ENCODE peak calls at places on chromosomes 6 and 20, in ten cellular contexts. R, S, Q, X, L, H, A, V, M and J are unnamed samples. For H3K4me1, the result is how much of the 10 kb centered on the place peaks cover.

GRCh38 chr6:36938536-36938935 is 16.0 kb upstream of the PI16 start:
- DNase-seq in S (no peak), V (no peak), H (no peak), A (no peak), R (no peak), L (peak), X (no peak), Q (no peak), M (no peak), J (no peak)

GRCh38 chr6:2503816-2504494 is 246.8 kb downstream of the MYLK4 start:
- DNase-seq in X (peak), V (no peak), H (no peak), Q (no peak), R (no peak), M (no peak), A (no peak), S (no peak), L (peak), J (no peak)

GRCh38 chr6:20202699-20203302 is 9.5 kb downstream of the MBOAT1 start:
- DNase-seq in L (no peak), V (no peak), A (no peak), M (no peak), Q (no peak), S (no peak), R (no peak), H (no peak), X (no peak), J (no peak)

GRCh38 chr20:363319-364078 is 16.6 kb downstream of the NRSN2 start:
- DNase-seq in H (no peak), S (no peak), R (no peak), L (no peak), M (no peak), A (no peak), X (peak), Q (no peak), V (no peak), J (no peak)

GRCh38 chr6:31865205-31866118 is 2.8 kb upstream of the NEU1 start:
- DNase-seq in X (peak), S (no peak), V (no peak), M (no peak), R (no peak), H (no peak), L (peak), A (no peak), Q (no peak), J (no peak)

GRCh38 chr6:3427740-3428085 is 29.1 kb downstream of the SLC22A23 start:
- DNase-seq in S (no peak), R (peak), L (no peak), X (no peak), V (no peak), Q (no peak), A (no peak), H (peak), M (no peak), J (no peak)

GRCh38 chr6:168156742-168157265 is 77.8 kb upstream of the FRMD1 start:
- DNase-seq in A (no peak), S (peak), L (no peak), V (no peak), M (peak), Q (no peak), H (no peak), R (no peak), X (no peak), J (no peak)

GRCh38 chr20:32581839-32582658 is 3.1 kb downstream of the NOL4L start:
- DNase-seq in H (no peak), A (no peak), V (peak), Q (no peak), X (no peak), M (no peak), L (no peak), S (no peak), R (no peak), J (no peak)

GRCh38 chr6:43628392-43629103 is 516 bp downstream of the GTPBP2 start:
- DNase-seq in S (peak), Q (no peak), L (peak), V (peak), M (peak), H (peak), R (peak), A (peak), X (peak), J (peak)

GRCh38 chr6:32460528-32460927 is 20.8 kb downstream of the HLA-DRA start:
- DNase-seq in V (no peak), R (no peak), Q (no peak), X (no peak), H (no peak), M (no peak), L (no peak), S (no peak), A (no peak), J (no peak)

GRCh38 chr6:156756630-156757610 is 20.3 kb upstream of the ARID1B start:
- DNase-seq in X (no peak), S (no peak), L (no peak), A (no peak), Q (no peak), V (no peak), R (no peak), H (no peak), M (no peak), J (no peak)

GRCh38 chr20:17646209-17646717 is 35.8 kb downstream of the RRBP1 start:
- DNase-seq in S (peak), A (peak), X (peak), R (no peak), Q (no peak), M (no peak), L (no peak), H (no peak), V (no peak), J (no peak)

GRCh38 chr6:47481806-47482205 is 4.2 kb downstream of the CD2AP start:
- DNase-seq in H (no peak), Q (no peak), R (no peak), X (no peak), V (no peak), A (no peak), L (no peak), S (no peak), M (no peak), J (no peak)

GRCh38 chr6:35092362-35093117 is 48.6 kb downstream of the TCP11 start:
- DNase-seq in S (peak), M (no peak), L (peak), A (peak), X (no peak), H (peak), R (no peak), Q (no peak), V (no peak), J (no peak)

GRCh38 chr20:48019496-48019895 is 234.2 kb upstream of the SULF2 start:
- DNase-seq in Q (no peak), X (no peak), M (no peak), S (no peak), R (no peak), V (no peak), A (no peak), H (no peak), L (no peak), J (no peak)

GRCh38 chr6:31729979-31730630 is 1.0 kb upstream of the DDAH2 start:
- DNase-seq in R (peak), H (peak), A (peak), S (peak), M (peak), Q (peak), L (peak), V (peak), X (peak), J (peak)

GRCh38 chr6:84764332-84765049 is at the start of gene TBX18:
- DNase-seq in V (no peak), S (peak), H (peak), A (peak), M (peak), X (peak), Q (peak), L (peak), R (peak), J (no peak)

GRCh38 chr6:31760790-31761189 is 1.7 kb upstream of the SAPCD1 start:
- DNase-seq in R (no peak), M (no peak), Q (no peak), X (no peak), L (no peak), V (no peak), S (no peak), A (no peak), H (no peak), J (no peak)

GRCh38 chr20:40192083-40192482 is 497.0 kb downstream of the MAFB start:
- DNase-seq in Q (no peak), H (no peak), R (no peak), M (no peak), V (no peak), A (no peak), L (no peak), S (no peak), X (no peak), J (no peak)

GRCh38 chr6:42104095-42104806 is 38.2 kb downstream of the C6orf132 start:
- DNase-seq in Q (peak), X (peak), R (no peak), A (no peak), H (peak), M (no peak), S (peak), L (peak), V (peak), J (peak)

GRCh38 chr6:9540126-9540525 is 874.7 kb downstream of the TFAP2A start:
- DNase-seq in A (no peak), H (no peak), L (peak), M (no peak), S (no peak), R (no peak), X (no peak), Q (no peak), V (no peak), J (no peak)

GRCh38 chr20:38629979-38630378 is 28.4 kb downstream of the ARHGAP40 start:
- DNase-seq in V (no peak), R (no peak), H (no peak), Q (no peak), A (no peak), S (no peak), L (no peak), M (no peak), X (no peak), J (no peak)

GRCh38 chr20:54197621-54198604 is 10.0 kb upstream of the PFDN4 start:
- DNase-seq in M (no peak), L (peak), X (peak), Q (no peak), R (no peak), S (no peak), A (no peak), H (no peak), V (no peak), J (no peak)

GRCh38 chr6:16799279-16800193 is 38.3 kb upstream of the ATXN1 start:
- DNase-seq in M (no peak), S (no peak), V (no peak), R (no peak), A (peak), L (peak), Q (no peak), X (peak), H (no peak), J (no peak)

GRCh38 chr6:17580518-17581048 is 19.5 kb upstream of the FAM8A1 start:
- DNase-seq in S (peak), Q (no peak), A (peak), L (peak), H (peak), R (no peak), X (no peak), V (peak), M (peak), J (no peak)

GRCh38 chr6:235763-236360 is 56.4 kb upstream of the DUSP22 start:
- DNase-seq in R (no peak), H (peak), X (peak), M (no peak), V (peak), A (no peak), S (no peak), L (peak), Q (no peak), J (peak)
- H3K4me3 ChIP-seq in R (peak), H (peak), X (peak), M (peak), V (peak), A (peak), S (peak), L (no peak), Q (no peak), J (peak)

DNA sequence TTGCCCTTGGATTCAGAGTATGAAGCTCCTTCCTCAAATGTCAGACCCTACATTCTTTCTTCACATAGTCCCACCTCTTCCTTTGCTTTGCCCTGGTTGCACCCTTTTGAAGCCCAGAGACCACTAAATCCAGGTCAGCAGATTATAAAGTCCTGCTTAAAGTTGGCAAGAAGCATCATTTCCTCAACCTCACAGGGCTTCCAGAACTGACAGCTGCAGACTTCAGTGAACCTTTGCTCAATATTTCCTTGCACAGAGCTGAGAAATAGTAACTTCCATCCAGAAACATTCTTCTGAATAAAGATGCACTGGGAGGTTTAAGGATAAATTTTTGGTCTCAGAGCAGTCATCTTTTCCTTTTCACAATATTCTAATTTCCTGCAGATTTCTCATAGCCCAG is 150.4 kb upstream of the PLN start:
- DNase-seq in X (no peak), A (no peak), M (no peak), V (no peak), L (no peak), R (no peak), S (no peak), H (no peak), Q (no peak), J (no peak)
- H3K4me1 ChIP-seq in X (under half), A (under half), M (under half), V (under half), L (under half), R (under half), S (under half), H (under half), Q (under half), J (under half)

GRCh38 chr6:28488916-28489365 is 26.7 kb downstream of the GPX6 start:
- DNase-seq in A (peak), R (no peak), L (peak), H (peak), M (no peak), S (no peak), Q (peak), X (peak), V (peak), J (no peak)
- H3K4me3 ChIP-seq in A (peak), R (peak), L (peak), H (peak), M (no peak), S (peak), Q (peak), X (peak), V (peak), J (no peak)

GRCh38 chr20:4685923-4686221 is 35.8 kb upstream of the PRND start:
- DNase-seq in V (no peak), M (no peak), R (no peak), H (no peak), A (no peak), S (no peak), Q (no peak), L (no peak), X (no peak), J (no peak)

GRCh38 chr20:4689224-4689623 is 32.5 kb upstream of the PRND start:
- DNase-seq in L (no peak), X (no peak), V (no peak), R (no peak), A (no peak), S (no peak), H (no peak), M (no peak), Q (no peak), J (no peak)

GRCh38 chr20:4691753-4692152 is 30.0 kb upstream of the PRND start:
- DNase-seq in Q (no peak), X (peak), A (no peak), V (no peak), M (no peak), R (no peak), H (no peak), S (no peak), L (no peak), J (no peak)

GRCh38 chr20:4684837-4685413 is 36.8 kb upstream of the PRND start:
- DNase-seq in A (no peak), Q (no peak), S (peak), V (no peak), R (no peak), L (peak), X (peak), M (no peak), H (peak), J (no peak)

GRCh38 chr20:4688342-4688741 is 33.4 kb upstream of the PRND start:
- DNase-seq in L (no peak), S (no peak), M (no peak), A (no peak), R (no peak), X (no peak), Q (no peak), V (no peak), H (no peak), J (no peak)
- H3K4me1 ChIP-seq in L (under half), S (half or more), M (under half), A (under half), R (under half), X (half or more), Q (under half), V (under half), H (under half), J (half or more)

GRCh38 chr20:37190354-37190753 is 11.0 kb upstream of the MROH8 start:
- DNase-seq in X (no peak), L (no peak), M (no peak), V (no peak), S (no peak), R (no peak), A (no peak), H (no peak), Q (no peak), J (no peak)
- H3K4me3 ChIP-seq in X (no peak), L (no peak), M (no peak), V (no peak), S (no peak), R (no peak), A (no peak), H (no peak), Q (no peak), J (no peak)

DNA sequence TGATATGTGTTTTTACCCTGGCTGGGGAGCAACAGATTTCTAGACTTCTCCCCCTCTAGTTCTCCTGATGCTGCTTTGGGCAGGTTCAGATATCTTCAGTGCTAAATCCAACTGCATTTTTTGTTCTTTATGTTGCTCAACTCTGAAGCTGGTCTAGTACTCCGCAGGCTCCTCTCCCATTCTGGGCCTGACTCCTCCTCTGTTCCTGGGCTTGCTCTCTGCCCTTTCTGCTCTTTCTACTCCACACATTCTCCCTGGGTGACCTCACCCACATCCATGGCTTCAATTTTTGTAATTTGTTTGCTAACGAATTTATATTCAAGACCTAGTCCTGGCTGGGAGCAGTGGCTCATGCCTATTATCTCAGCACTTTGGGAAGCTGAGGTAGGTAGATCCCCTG is 6.4 kb downstream of the FYN start:
- DNase-seq in Q (no peak), X (no peak), V (no peak), R (no peak), H (no peak), M (no peak), A (no peak), L (no peak), S (no peak), J (no peak)
- H3K4me1 ChIP-seq in Q (under half), X (under half), V (half or more), R (under half), H (under half), M (under half), A (under half), L (under half), S (under half), J (half or more)

DNA sequence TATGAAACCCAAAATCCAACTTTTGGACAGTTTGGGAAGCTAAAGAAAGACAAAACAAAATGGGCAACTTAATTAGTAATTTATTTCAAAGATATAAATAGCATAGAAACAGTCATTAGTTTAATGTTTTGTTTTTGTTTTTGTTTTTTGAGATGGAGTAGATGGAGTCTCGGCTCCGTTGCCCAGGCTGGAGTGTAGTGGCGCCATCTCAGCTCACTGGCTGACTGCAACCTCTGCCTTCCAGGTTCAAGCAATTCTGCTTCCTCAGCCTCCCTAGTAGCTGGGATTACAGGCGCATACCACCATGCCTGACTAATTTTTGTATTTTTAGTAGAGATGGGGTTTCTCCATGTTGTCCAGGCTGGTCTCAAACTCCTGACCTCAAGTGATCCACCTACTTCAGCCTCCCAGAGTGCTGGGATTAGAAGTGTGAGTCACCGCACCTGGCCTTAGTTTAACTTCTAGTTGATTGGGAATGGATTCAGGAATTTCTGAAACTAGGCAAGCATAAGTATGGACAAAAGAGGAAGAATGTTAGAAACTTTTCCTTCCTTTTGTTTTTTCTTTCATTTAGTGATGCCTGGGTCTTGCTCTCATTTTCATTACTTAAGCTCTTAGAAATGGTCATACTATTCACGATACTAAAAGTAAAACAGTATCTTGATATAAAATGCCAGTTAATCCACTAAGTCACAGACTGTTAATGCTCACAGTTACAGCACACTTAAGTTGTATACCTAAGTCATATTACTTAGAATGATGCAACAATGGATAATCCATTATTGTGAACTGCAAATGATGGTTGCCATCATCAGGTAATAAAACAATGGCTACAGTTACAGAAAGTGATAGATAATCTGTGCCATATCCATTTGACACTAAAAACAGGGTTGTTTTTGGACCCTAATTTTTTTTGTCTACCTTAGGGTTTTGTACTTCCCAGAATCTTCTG is 8.2 kb downstream of the SENP6 start:
- DNase-seq in S (no peak), H (no peak), L (peak), X (no peak), M (no peak), A (no peak), R (no peak), Q (no peak), V (no peak), J (no peak)
- H3K4me3 ChIP-seq in S (no peak), H (no peak), L (no peak), X (no peak), M (no peak), A (no peak), R (no peak), Q (no peak), V (no peak), J (no peak)

DNA sequence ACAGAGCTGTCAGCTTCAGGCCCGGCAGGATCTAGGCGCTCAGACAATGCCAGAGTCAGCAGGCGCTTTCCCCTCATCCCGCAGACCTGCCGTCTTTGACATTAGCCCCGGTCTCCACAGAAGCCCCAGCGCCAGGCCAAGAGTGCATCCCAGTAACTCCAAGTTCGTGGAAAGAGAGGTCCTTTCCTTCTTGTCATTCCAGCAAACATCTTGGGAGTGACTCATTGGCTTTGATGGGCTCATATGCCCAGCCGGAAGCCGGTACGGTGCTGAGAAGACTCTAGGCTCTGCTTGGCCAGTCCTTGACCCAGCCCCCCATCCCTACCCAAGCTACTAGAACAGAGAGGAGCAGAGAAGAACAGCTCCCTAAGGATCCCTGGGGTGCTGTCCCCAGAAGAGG is 260.8 kb downstream of the TAF4 start:
- DNase-seq in L (no peak), S (no peak), V (no peak), Q (no peak), R (no peak), M (no peak), A (no peak), X (no peak), H (no peak), J (no peak)
- H3K4me1 ChIP-seq in L (under half), S (under half), V (under half), Q (under half), R (under half), M (under half), A (under half), X (under half), H (under half), J (under half)